ENCODE peak calls at places on chromosome 5, in six cellular contexts. T is K562, W is GM12878, F is HepG2, O is H1, M is SK-N-SH. K is an unnamed sample.
A peak's percentile ranks its signal among the peaks of the same experiment; 100 is the strongest.

GRCh38 chr5:146107901-146108300 is 2.5 kb upstream of the PLAC8L1 start:
- DNase-seq in W (no peak), O (no peak), T (no peak), F (no peak), M (no peak), K (no peak)

GRCh38 chr5:149794338-149795023 is 64.4 kb downstream of the PPARGC1B start:
- DNase-seq in F (no peak), T (no peak), O (no peak), W (no peak), M (no peak), K (no peak)

GRCh38 chr5:112183103-112183634 is 235.9 kb downstream of the EPB41L4A start:
- DNase-seq in F (no peak), W (no peak), O (no peak), M (no peak), T (no peak), K (peak; percentile 54)

GRCh38 chr5:68279960-68280359 is 64.4 kb downstream of the PIK3R1 start:
- DNase-seq in T (peak; percentile 51), F (no peak), W (no peak), M (no peak), O (no peak), K (no peak)

GRCh38 chr5:41519801-41520200 is 9.4 kb upstream of the PLCXD3 start:
- DNase-seq in O (no peak), W (no peak), F (no peak), M (no peak), T (no peak), K (no peak)

GRCh38 chr5:177362871-177363507 is 5.3 kb downstream of the RGS14 start:
- DNase-seq in O (peak; percentile 89), M (peak; percentile 89), W (no peak), T (peak; percentile 86), F (no peak), K (no peak)

GRCh38 chr5:148816822-148817221 is 9.6 kb upstream of the ADRB2 start:
- DNase-seq in W (no peak), F (no peak), O (no peak), M (no peak), T (no peak), K (no peak)

GRCh38 chr5:62585751-62586150 is 7.1 kb downstream of the LRRC70 start:
- DNase-seq in T (peak; percentile 33), W (no peak), F (no peak), M (no peak), O (no peak), K (no peak)

GRCh38 chr5:132260714-132261615 is 3.5 kb downstream of the PDLIM4 start:
- DNase-seq in O (peak; percentile 23), M (no peak), W (peak; percentile 61), T (peak; percentile 64), F (no peak), K (peak; percentile 72)

GRCh38 chr5:149939572-149939971 is 5.0 kb downstream of the PDE6A start:
- DNase-seq in O (no peak), F (no peak), M (no peak), W (no peak), T (no peak), K (no peak)

GRCh38 chr5:159005062-159005461 is 94.7 kb downstream of the EBF1 start:
- DNase-seq in F (no peak), M (no peak), O (no peak), W (no peak), T (no peak), K (no peak)

DNA sequence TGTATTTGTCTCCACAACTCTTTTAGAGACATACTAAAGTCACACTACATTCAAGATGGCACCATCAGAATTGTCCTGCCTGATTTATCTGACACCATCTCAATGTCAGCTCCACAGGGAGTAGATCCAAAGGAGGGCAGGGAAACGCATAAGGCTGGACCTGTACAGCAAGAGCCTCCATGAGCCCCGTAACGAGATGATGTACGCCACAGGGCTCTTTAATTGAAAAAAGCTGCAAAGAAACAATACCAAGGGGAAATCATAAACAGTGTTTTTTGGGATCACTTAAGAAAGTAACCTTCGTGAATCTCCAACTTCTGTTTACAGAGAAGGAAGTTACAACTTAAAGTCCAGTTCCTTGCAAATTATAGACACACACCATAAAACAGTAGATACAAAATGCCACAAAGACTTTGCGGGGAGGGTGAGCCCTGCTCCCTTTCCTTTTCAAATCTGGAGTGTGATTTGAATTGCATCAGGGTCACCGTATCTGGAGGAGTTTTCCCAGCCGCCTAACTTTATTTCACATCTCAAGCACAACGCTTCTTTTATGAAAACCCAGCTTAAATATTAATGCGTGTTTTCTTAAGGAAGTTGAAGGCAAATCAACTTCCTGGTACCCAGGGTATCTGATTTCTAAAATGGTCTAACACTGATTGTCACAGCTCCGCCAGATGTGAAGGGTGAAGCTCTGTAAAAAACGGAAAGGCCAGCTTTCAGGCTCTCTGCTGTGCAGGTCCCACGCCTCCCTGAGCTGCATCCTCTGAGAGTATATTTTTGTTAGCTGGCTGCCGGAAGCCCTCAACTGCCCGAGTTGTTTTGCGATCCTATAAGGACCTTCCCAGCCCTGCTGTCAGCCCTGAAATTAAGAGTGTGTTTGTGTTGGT is 88.9 kb downstream of the EBF1 start:
- DNase-seq in M (peak; percentile 14), F (no peak), O (no peak), T (no peak), W (peak; percentile 84), K (no peak)
- TF ChIP-seq SIN3A in M (no peak), F (no peak), O (no peak), T (no peak), W (no peak), K (no peak)

DNA sequence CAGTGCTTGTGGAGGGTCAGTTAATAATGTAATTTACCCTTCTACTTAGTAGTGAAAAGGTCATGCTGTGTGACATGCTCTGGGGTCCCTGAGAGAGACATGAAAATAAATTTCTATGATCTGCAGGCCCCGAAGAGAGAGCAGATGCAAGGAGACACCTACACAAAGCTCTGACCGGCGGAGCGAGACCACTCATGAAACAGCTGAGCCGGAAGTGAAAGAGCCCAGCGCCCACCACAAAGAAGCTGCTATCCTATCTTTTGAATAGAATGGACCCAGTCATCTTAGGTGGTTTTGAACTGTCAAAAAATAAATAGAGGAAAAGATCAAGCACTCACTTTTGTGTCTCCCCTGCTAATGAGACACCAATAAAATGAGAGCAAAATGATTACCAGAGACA is 190.0 kb downstream of the MED10 start:
- DNase-seq in F (no peak), T (no peak), O (no peak), W (peak; percentile 55), M (no peak), K (no peak)
- H3K4me3 ChIP-seq in F (no peak overlapping the region), T (no peak overlapping the region), O (no peak overlapping the region), W (peak overlapping the region; percentile 37), M (no peak overlapping the region), K (no peak overlapping the region)

GRCh38 chr5:168273056-168273980 is 18.1 kb upstream of the WWC1 start:
- DNase-seq in M (peak; percentile 58), T (no peak), O (no peak), W (no peak), F (no peak), K (no peak)

GRCh38 chr5:168269950-168270349 is 21.5 kb upstream of the WWC1 start:
- DNase-seq in O (no peak), M (peak; percentile 46), T (no peak), W (no peak), F (no peak), K (no peak)

GRCh38 chr5:168266016-168266415 is 25.4 kb upstream of the WWC1 start:
- DNase-seq in O (no peak), W (no peak), M (no peak), F (no peak), T (no peak), K (no peak)

GRCh38 chr5:168270446-168270845 is 21.0 kb upstream of the WWC1 start:
- DNase-seq in F (no peak), M (no peak), W (no peak), O (no peak), T (no peak), K (no peak)

GRCh38 chr5:168268949-168269943 is 22.2 kb upstream of the WWC1 start:
- DNase-seq in W (no peak), F (peak; percentile 80), T (peak; percentile 78), M (peak; percentile 91), O (peak; percentile 98), K (peak; percentile 83)
- H3K9ac ChIP-seq in W (no peak overlapping the region), F (peak overlapping the region; percentile 57), T (no peak overlapping the region), M (peak overlapping the region; percentile 57), O (no peak overlapping the region), K (peak overlapping the region; percentile 15)

GRCh38 chr5:72760259-72760658 is 56.2 kb upstream of the TNPO1 start:
- DNase-seq in M (no peak), O (no peak), F (no peak), W (no peak), T (no peak), K (no peak)
- TF ChIP-seq SIN3A in M (no peak), O (no peak), F (no peak), W (no peak), T (no peak), K (no peak)

GRCh38 chr5:79241535-79241979 is 5.6 kb downstream of the JMY start:
- DNase-seq in O (no peak), F (no peak), M (no peak), W (no peak), T (no peak), K (no peak)

GRCh38 chr5:79237735-79238560 is 2.0 kb downstream of the JMY start:
- DNase-seq in O (no peak), W (no peak), T (no peak), F (no peak), M (no peak), K (no peak)

GRCh38 chr5:79242242-79243039 is 6.5 kb downstream of the JMY start:
- DNase-seq in W (no peak), T (no peak), F (no peak), M (no peak), O (no peak), K (no peak)

GRCh38 chr5:79243224-79243623 is 7.3 kb downstream of the JMY start:
- DNase-seq in O (no peak), T (no peak), M (no peak), W (no peak), F (no peak), K (no peak)

DNA sequence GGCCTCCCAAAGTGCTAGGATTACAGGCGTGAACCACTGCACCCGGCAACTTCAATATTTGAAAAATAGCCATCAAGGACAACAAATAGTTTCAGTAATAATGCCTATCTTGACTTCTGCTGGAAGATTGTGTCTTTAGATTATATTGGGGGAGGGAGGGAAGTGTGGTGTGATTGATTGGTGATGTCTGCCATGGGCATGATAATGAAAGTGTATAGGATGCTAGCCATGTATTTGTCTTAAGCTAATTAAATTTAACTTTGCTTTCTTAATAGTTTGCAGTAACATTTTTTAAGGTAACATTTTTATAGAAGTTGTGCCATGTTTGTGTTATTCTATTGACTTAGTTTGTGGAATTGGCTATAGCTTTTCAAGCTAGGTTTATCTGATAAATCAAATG is 4.6 kb downstream of the JMY start:
- DNase-seq in W (no peak), O (no peak), T (no peak), F (no peak), M (no peak), K (no peak)
- H3K4me3 ChIP-seq in W (peak overlapping the region; percentile 23), O (no peak overlapping the region), T (no peak overlapping the region), F (no peak overlapping the region), M (no peak overlapping the region), K (no peak overlapping the region)

GRCh38 chr5:163436515-163436914 is 880 bp upstream of the CCNG1 start:
- DNase-seq in T (no peak), F (no peak), M (no peak), W (no peak), O (no peak), K (no peak)
- H3K9ac ChIP-seq in T (peak overlapping the region; percentile 77), F (peak overlapping the region; percentile 65), M (no peak overlapping the region), W (peak overlapping the region; percentile 63), O (no peak overlapping the region), K (peak overlapping the region; percentile 46)